ENCODE peak calls at places on chromosomes 6 and 20, in five cellular contexts. G is stimulated activated CD4-positive, alpha-beta T cell treated with anti-CD3 and anti-CD28 coated beads, TNF-alpha, amount 100 ng/mL, for 48 hours; D is WERI-Rb-1; T is globus pallidus; N is A549. L is an unnamed sample.

GRCh38 chr6:56370591-56371198 is 123.3 kb upstream of the COL21A1 start:
- DNase-seq in G (no peak), D (no peak), T (peak; percentile 69), N (peak; percentile 16), L (peak; percentile 63)

GRCh38 chr20:60253471-60253870 is 295.2 kb downstream of the CDH26 start:
- DNase-seq in G (no peak), D (no peak), T (no peak), N (no peak), L (no peak)

GRCh38 chr20:52941803-52942202 is 30.4 kb upstream of the TSHZ2 start:
- DNase-seq in G (no peak), D (no peak), T (no peak), N (no peak), L (peak; percentile 41)

GRCh38 chr6:165987483-165988305 is 180.0 kb downstream of the TBXT start:
- DNase-seq in G (no peak), D (no peak), T (peak; percentile 48), N (peak; percentile 99), L (peak; percentile 94)

GRCh38 chr20:53032021-53033001 is 60.2 kb downstream of the TSHZ2 start:
- DNase-seq in G (no peak), D (no peak), T (no peak), N (no peak), L (no peak)

GRCh38 chr20:61756446-61756845 is 309.2 kb downstream of the TAF4 start:
- DNase-seq in G (no peak), D (no peak), T (no peak), N (no peak), L (no peak)

GRCh38 chr6:101397199-101397598 is 3.7 kb downstream of the GRIK2 start:
- DNase-seq in G (no peak), D (no peak), T (no peak), N (peak; percentile 30), L (peak; percentile 76)

GRCh38 chr6:101614774-101615173 is 221.3 kb downstream of the GRIK2 start:
- DNase-seq in G (no peak), D (no peak), T (no peak), N (peak; percentile 4), L (no peak)

GRCh38 chr6:18595774-18596528 is 208.8 kb downstream of the RNF144B start:
- DNase-seq in G (peak; percentile 45), D (peak; percentile 78), T (peak; percentile 64), N (peak; percentile 56), L (peak; percentile 43)

GRCh38 chr20:61922411-61922810 is 143.3 kb downstream of the TAF4 start:
- DNase-seq in G (no peak), D (no peak), T (no peak), N (no peak), L (no peak)

GRCh38 chr6:451847-452246 is 60.3 kb downstream of the IRF4 start:
- DNase-seq in G (no peak), D (no peak), T (no peak), N (no peak), L (no peak)

GRCh38 chr6:118401325-118401998 is 146.6 kb upstream of the PLN start:
- DNase-seq in G (no peak), D (no peak), T (no peak), N (no peak), L (no peak)

GRCh38 chr6:159837511-159837910 is 37.4 kb downstream of the PNLDC1 start:
- DNase-seq in G (no peak), D (no peak), T (no peak), N (no peak), L (no peak)

GRCh38 chr20:53677447-53678314 is 84.0 kb upstream of the ZNF217 start:
- DNase-seq in G (no peak), D (peak; percentile 13), T (peak; percentile 61), N (peak; percentile 66), L (no peak)

GRCh38 chr20:9978395-9979004 is 56.3 kb upstream of the ANKEF1 start:
- DNase-seq in G (no peak), D (peak; percentile 46), T (peak; percentile 80), N (peak; percentile 94), L (peak; percentile 81)

GRCh38 chr6:169571123-169571962 is 130.5 kb downstream of the WDR27 start:
- DNase-seq in G (no peak), D (no peak), T (no peak), N (peak; percentile 2), L (no peak)

GRCh38 chr20:17626217-17627007 is 55.6 kb downstream of the RRBP1 start:
- DNase-seq in G (no peak), D (no peak), T (no peak), N (no peak), L (peak; percentile 32)

GRCh38 chr6:18368277-18369105 is 18.7 kb upstream of the RNF144B start:
- DNase-seq in G (no peak), D (no peak), T (no peak), N (no peak), L (no peak)

GRCh38 chr20:5190444-5190843 is 63.6 kb downstream of the CDS2 start:
- DNase-seq in G (no peak), D (no peak), T (no peak), N (no peak), L (no peak)

GRCh38 chr6:34148864-34149810 is 3.2 kb upstream of the GRM4 start:
- DNase-seq in G (no peak), D (peak; percentile 13), T (no peak), N (no peak), L (peak; percentile 1)

GRCh38 chr6:41723936-41724637 is 11.3 kb downstream of the TFEB start:
- DNase-seq in G (no peak), D (no peak), T (peak; percentile 7), N (no peak), L (no peak)

GRCh38 chr20:62824476-62825287 is 7.8 kb downstream of the COL9A3 start:
- DNase-seq in G (no peak), D (peak; percentile 83), T (no peak), N (no peak), L (no peak)

GRCh38 chr6:13681305-13682061 is 30.2 kb downstream of the RANBP9 start:
- DNase-seq in G (no peak), D (no peak), T (no peak), N (no peak), L (no peak)

GRCh38 chr20:13683833-13684232 is 45.1 kb upstream of the TASP1 start:
- DNase-seq in G (no peak), D (no peak), T (no peak), N (no peak), L (no peak)

L was measured in cerebellum.